ENCODE peak calls at places on chromosomes 4 and X, in five cellular contexts. L, P, O, J and N are unnamed samples.

GRCh38 chr4:5051210-5051691 is at the start of gene STK32B:
- DNase-seq in L (peak; percentile 67), J (no peak), O (peak; percentile 70), P (no peak), N (no peak)

GRCh38 chrX:108397627-108398392 is 40.4 kb downstream of the COL4A6 start:
- DNase-seq in O (no peak), L (no peak), P (no peak), J (no peak), N (no peak)

GRCh38 chr4:87506974-87507701 is 22.0 kb downstream of the SPARCL1 start:
- DNase-seq in O (no peak), P (no peak), J (no peak), L (no peak), N (no peak)

GRCh38 chr4:169571435-169571834 is 40.9 kb downstream of the NEK1 start:
- DNase-seq in J (no peak), L (no peak), O (no peak), P (no peak), N (no peak)

GRCh38 chr4:95548738-95549245 is at the start of gene UNC5C:
- DNase-seq in J (no peak), O (peak; percentile 82), P (no peak), L (no peak), N (no peak)

GRCh38 chrX:103063918-103064434 is at the start of gene BEX1:
- DNase-seq in P (peak; percentile 35), J (no peak), L (no peak), O (peak; percentile 86), N (no peak)

GRCh38 chr4:42302348-42302747 is 94.9 kb upstream of the SHISA3 start:
- DNase-seq in P (peak; percentile 68), J (no peak), L (peak; percentile 33), O (peak; percentile 64), N (peak; percentile 43)

GRCh38 chrX:134180566-134180965 is 56.4 kb upstream of the CCDC160 start:
- DNase-seq in L (no peak), J (no peak), P (no peak), O (no peak), N (no peak)

GRCh38 chr4:98166731-98167041 is 23.4 kb upstream of the STPG2 start:
- DNase-seq in P (no peak), J (no peak), L (no peak), O (no peak), N (no peak)
- TF ChIP-seq ZBTB33 in P (no peak), J (no peak), L (no peak), O (no peak), N (no peak)

GRCh38 chr4:136653640-136654406 is 878.5 kb downstream of the PCDH18 start:
- DNase-seq in J (no peak), O (no peak), L (no peak), P (no peak), N (no peak)
- H3K4me2 ChIP-seq in J (no peak overlapping the region), O (no peak overlapping the region), L (no peak overlapping the region), P (no peak overlapping the region), N (no peak overlapping the region)

GRCh38 chr4:143207555-143207954 is 22.8 kb downstream of the USP38 start:
- DNase-seq in J (no peak), O (peak; percentile 15), L (no peak), P (peak; percentile 20), N (no peak)
- TF ChIP-seq CTCF in J (no peak), O (peak; percentile 62), L (no peak), P (peak; percentile 37), N (no peak)

DNA sequence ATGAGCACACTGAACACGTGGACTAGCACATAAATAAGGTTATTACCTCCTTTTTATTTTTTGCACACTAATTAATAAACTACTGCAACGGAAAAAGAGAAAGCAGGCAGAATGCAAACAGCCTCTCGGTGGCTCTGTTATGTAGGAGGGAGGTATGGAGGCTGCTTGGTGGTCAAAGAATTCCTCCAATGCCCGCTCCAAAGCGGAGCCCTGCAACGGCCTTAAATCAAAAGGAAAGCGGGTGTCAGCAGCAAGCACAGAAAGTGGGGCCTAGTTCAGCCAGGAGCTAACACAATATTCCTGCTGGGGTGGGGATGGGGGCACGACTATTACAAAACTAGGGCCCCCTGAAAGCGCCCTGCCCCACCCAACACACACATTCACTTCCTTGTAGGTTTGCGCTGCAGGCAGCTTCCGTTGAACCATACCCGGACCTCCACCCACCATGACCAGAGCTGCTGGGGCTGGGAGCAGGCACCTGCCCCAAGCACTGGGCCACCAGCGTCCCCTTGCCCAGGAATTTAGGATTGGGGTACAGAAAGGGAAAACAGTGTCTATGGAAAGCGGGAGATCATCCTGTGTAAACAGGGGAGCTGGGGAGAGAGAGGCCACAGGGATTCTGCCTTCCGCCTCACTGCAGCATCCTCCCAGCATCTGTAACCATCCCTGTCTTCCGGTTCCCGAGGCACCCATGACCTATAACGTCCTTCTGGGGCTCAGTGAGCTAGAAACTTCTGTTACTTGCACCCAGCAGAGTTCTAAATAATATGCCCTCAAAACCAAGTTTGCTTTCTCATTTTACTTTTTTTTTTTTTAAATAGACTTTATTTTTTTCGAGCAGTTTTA is 57.1 kb upstream of the DDX3X start:
- DNase-seq in J (no peak), L (no peak), O (no peak), P (no peak), N (no peak)
- TF ChIP-seq ZBTB33 in J (no peak), L (no peak), O (no peak), P (no peak), N (no peak)

GRCh38 chr4:8117278-8117682 is 41.3 kb downstream of the ABLIM2 start:
- DNase-seq in O (peak; percentile 73), P (peak; percentile 12), L (peak; percentile 89), J (peak; percentile 4), N (peak; percentile 74)
- H3K4me2 ChIP-seq in O (no peak overlapping the region), P (no peak overlapping the region), L (no peak overlapping the region), J (no peak overlapping the region), N (peak overlapping the region; percentile 10)

GRCh38 chrX:51853251-51853650 is 40.2 kb upstream of the MAGED1 start:
- DNase-seq in L (no peak), O (no peak), P (no peak), J (no peak), N (no peak)
- TF ChIP-seq CTCF in L (no peak), O (no peak), P (no peak), J (no peak), N (no peak)

GRCh38 chr4:89162987-89163386 is 51.7 kb downstream of the TIGD2 start:
- DNase-seq in P (no peak), O (no peak), L (no peak), J (no peak), N (no peak)

GRCh38 chr4:89162486-89162885 is 51.2 kb downstream of the TIGD2 start:
- DNase-seq in L (no peak), P (no peak), J (no peak), O (no peak), N (no peak)

GRCh38 chr4:89164400-89164799 is 53.1 kb downstream of the TIGD2 start:
- DNase-seq in P (no peak), O (no peak), J (no peak), L (no peak), N (no peak)

GRCh38 chr4:89171176-89171575 is 59.8 kb downstream of the TIGD2 start:
- DNase-seq in P (no peak), J (no peak), O (no peak), L (no peak), N (no peak)

GRCh38 chr4:89166971-89167475 is 55.7 kb downstream of the TIGD2 start:
- DNase-seq in L (no peak), J (no peak), P (no peak), O (no peak), N (no peak)
- TF ChIP-seq ZBTB33 in L (no peak), J (no peak), P (no peak), O (no peak), N (no peak)

GRCh38 chrX:13891367-13892146 is 74.7 kb upstream of the GPM6B start:
- DNase-seq in P (no peak), O (no peak), J (no peak), L (no peak), N (no peak)
- H3K4me2 ChIP-seq in P (no peak overlapping the region), O (no peak overlapping the region), J (no peak overlapping the region), L (no peak overlapping the region), N (no peak overlapping the region)

GRCh38 chr4:163353054-163353453 is 9.4 kb downstream of the NPY5R start:
- DNase-seq in J (no peak), O (no peak), P (no peak), L (peak; percentile 17), N (no peak)
- TF ChIP-seq CTCF in J (no peak), O (no peak), P (no peak), L (no peak), N (no peak)

GRCh38 chrX:20355187-20355586 is 88.5 kb upstream of the RPS6KA3 start:
- DNase-seq in O (no peak), P (no peak), J (no peak), L (no peak), N (no peak)

GRCh38 chrX:20352504-20352903 is 85.8 kb upstream of the RPS6KA3 start:
- DNase-seq in O (no peak), P (no peak), J (no peak), L (no peak), N (no peak)

GRCh38 chrX:20350598-20350997 is 83.9 kb upstream of the RPS6KA3 start:
- DNase-seq in J (no peak), O (no peak), L (no peak), P (no peak), N (no peak)

GRCh38 chrX:20354505-20354904 is 87.8 kb upstream of the RPS6KA3 start:
- DNase-seq in L (no peak), O (no peak), J (no peak), P (no peak), N (no peak)

GRCh38 chrX:20352935-20353336 is 86.2 kb upstream of the RPS6KA3 start:
- DNase-seq in O (no peak), P (no peak), J (peak; percentile 20), L (no peak), N (no peak)
- TF ChIP-seq ZBTB33 in O (no peak), P (no peak), J (no peak), L (no peak), N (no peak)